ENCODE peak calls at places on chromosome 6, in four cellular contexts. J is HepG2, S is GM12878, K is K562. I is an unnamed sample.

GRCh38 chr6:6689413-6690143 is 101.1 kb downstream of the LY86 start:
- DNase-seq in J (no peak), S (no peak), K (no peak), I (no peak)

GRCh38 chr6:45741437-45742166 is 274.1 kb downstream of the CLIC5 start:
- DNase-seq in J (no peak), S (peak; percentile 48), K (no peak), I (no peak)

GRCh38 chr6:168053957-168054471 is 25.0 kb downstream of the FRMD1 start:
- DNase-seq in J (no peak), S (no peak), K (no peak), I (no peak)

GRCh38 chr6:167789358-167789757 is 37.4 kb upstream of the AFDN start:
- DNase-seq in J (peak; percentile 25), S (no peak), K (no peak), I (no peak)

GRCh38 chr6:7201732-7202541 is 94.2 kb downstream of the RREB1 start:
- DNase-seq in J (no peak), S (peak; percentile 82), K (peak; percentile 86), I (no peak)

GRCh38 chr6:114520976-114521375 is 178.2 kb upstream of the HS3ST5 start:
- DNase-seq in J (no peak), S (no peak), K (no peak), I (no peak)

GRCh38 chr6:73955800-73956199 is 259.8 kb downstream of the CD109 start:
- DNase-seq in J (no peak), S (no peak), K (no peak), I (no peak)

GRCh38 chr6:12548526-12548925 is 168.0 kb upstream of the PHACTR1 start:
- DNase-seq in J (no peak), S (no peak), K (no peak), I (no peak)

GRCh38 chr6:104789770-104790190 is 69.9 kb downstream of the HACE1 start:
- DNase-seq in J (peak; percentile 18), S (no peak), K (peak; percentile 13), I (no peak)

GRCh38 chr6:132190097-132190814 is 211.0 kb downstream of the MOXD1 start:
- DNase-seq in J (no peak), S (no peak), K (no peak), I (no peak)

GRCh38 chr6:33142501-33142900 is 49.8 kb downstream of the COL11A2 start:
- DNase-seq in J (no peak), S (no peak), K (no peak), I (no peak)

GRCh38 chr6:157647261-157647915 is 175.7 kb upstream of the SNX9 start:
- DNase-seq in J (no peak), S (no peak), K (no peak), I (no peak)

GRCh38 chr6:37688088-37688850 is 9.4 kb downstream of the MDGA1 start:
- DNase-seq in J (no peak), S (no peak), K (no peak), I (no peak)

GRCh38 chr6:130997061-130997753 is 65.8 kb downstream of the EPB41L2 start:
- DNase-seq in J (no peak), S (no peak), K (no peak), I (no peak)

GRCh38 chr6:7432391-7433207 is 43.0 kb downstream of the RIOK1 start:
- DNase-seq in J (peak; percentile 23), S (no peak), K (no peak), I (no peak)

GRCh38 chr6:76814496-76815458 is 648.5 kb downstream of the HTR1B start:
- DNase-seq in J (no peak), S (no peak), K (no peak), I (no peak)

GRCh38 chr6:101395345-101395744 is 1.8 kb downstream of the GRIK2 start:
- DNase-seq in J (no peak), S (no peak), K (no peak), I (no peak)

DNA sequence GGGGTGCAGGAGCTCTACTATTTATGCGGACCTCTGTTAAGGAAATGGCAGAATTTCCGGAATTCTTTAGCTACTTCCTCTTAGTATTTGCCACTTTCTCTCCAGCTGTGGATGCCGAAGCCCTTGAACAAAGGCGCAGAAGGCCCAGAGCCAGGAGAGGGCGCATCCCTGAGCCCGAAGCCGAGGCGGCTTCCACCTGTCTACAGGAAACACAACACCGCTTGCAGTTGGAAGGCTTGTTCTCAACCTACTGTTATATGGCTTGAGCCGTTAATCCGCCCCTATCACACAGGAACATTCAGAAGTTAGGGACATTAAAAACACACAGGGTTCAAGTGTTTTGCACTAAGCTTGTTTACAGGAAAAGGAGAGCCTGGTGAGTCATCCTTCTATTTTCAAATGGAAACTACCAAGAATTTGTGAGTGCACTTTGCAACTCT is 417.1 kb downstream of the BCKDHB start:
- DNase-seq in J (no peak), S (no peak), K (no peak), I (peak; percentile 79)
- TF ChIP-seq ETV6 in J (no peak), S (no peak), K (no peak), I (peak; percentile 43)

DNA sequence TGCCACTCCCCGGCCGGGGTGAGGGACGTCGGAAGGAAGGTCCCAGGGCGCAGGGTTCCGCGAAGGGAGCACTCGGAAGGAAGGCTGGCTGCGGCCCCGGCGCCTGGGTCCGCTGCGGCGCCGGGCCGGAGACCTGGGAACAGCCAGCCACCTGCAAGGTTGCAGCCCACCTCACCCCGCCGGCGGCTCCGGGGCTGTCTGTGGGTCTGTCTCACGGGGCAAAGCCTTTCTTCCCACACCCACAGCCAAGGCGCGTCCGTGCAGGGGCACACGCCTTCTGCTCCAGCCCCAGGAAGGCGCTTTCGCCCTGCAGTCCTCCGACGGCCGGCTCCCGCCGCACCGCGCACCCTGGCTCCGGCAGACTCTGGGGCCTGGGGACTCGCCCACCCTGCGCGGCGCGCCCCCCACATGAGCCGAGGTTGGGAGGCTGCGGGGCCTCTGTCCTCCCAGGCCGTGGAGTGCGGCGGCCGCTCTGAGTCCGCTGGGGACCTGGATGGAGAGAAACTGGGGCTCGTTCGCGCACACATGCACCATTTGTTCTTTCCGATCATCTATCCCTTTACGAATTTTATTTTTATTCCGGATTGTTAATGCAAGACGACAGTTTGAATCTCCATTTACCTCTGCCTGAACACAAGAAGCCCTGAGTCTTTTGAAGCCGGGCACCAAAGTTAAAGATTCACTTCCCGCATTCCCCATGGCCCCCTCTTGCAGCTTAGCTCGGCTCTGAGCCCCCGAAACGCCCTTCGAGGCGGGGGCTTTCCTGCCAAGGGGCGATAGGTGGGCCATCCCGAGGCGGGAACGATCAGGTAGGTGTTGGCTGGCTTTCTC is 4.5 kb upstream of the FOXC1 start:
- DNase-seq in J (no peak), S (no peak), K (no peak), I (no peak)
- TF ChIP-seq ETV6 in J (no peak), S (no peak), K (no peak), I (no peak)

GRCh38 chr6:35299674-35300073 is 2.1 kb downstream of the DEF6 start:
- DNase-seq in J (no peak), S (no peak), K (no peak), I (no peak)
- TF ChIP-seq ETV6 in J (no peak), S (no peak), K (no peak), I (no peak)

GRCh38 chr6:128638817-128639216 is 118.4 kb upstream of the PTPRK start:
- DNase-seq in J (no peak), S (no peak), K (no peak), I (no peak)
- TF ChIP-seq ETV6 in J (no peak), S (no peak), K (no peak), I (no peak)

DNA sequence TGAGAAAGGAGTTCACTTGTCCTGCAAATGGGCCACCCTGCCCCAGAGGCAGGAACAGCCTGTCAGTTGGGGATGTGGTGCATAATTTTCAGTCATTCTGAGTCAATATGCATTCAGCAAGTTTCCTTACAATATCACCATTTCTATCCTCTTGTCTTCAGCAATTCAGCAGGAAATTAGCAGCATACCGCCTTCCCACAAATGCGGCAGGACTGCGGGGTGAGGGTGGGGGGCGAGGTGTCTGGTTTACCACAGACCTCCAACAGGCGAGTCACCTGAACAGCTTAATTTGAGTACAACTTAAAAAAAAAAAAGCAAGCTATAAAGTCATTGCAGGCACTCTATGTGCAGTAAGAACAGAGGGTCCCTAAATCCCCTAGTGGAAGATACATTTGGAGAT is 126.8 kb downstream of the MAP3K7 start:
- DNase-seq in J (no peak), S (no peak), K (no peak), I (no peak)
- TF ChIP-seq ETV6 in J (no peak), S (no peak), K (no peak), I (no peak)

GRCh38 chr6:81606965-81607381 is 145.5 kb downstream of the TENT5A start:
- DNase-seq in J (no peak), S (no peak), K (no peak), I (no peak)
- TF ChIP-seq ETV6 in J (no peak), S (no peak), K (no peak), I (no peak)

GRCh38 chr6:42367353-42368011 is 84.2 kb downstream of the TRERF1 start:
- DNase-seq in J (no peak), S (peak; percentile 59), K (no peak), I (no peak)
- TF ChIP-seq ETV6 in J (no peak), S (no peak), K (no peak), I (no peak)

DNA sequence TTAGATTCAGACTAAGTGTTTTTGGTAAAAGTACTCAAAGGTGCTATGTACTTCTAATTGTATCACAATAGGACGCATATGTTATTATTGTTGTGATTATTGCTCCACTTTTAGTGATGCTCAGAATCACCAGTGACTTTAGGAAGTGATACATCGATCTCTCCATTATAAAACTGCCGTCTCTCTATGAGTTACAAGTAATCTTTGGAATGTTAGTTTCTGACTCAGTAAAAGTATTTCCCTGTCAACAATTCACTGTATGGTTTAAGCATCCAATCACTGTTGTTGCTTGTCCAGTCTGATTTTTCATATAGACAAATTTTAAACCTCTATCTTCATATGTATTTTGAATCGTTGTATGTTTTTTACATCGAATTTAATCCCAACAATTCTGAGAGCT is 9.4 kb downstream of the DCBLD1 start:
- DNase-seq in J (no peak), S (no peak), K (no peak), I (no peak)
- TF ChIP-seq ETV6 in J (no peak), S (no peak), K (no peak), I (no peak)

I was measured in WTC11.